ENCODE peak calls at places on chromosomes 11 and 22, in six cellular contexts. G is lower leg skin, D is Daoy, M is T follicular helper cell, L is lower lobe of right lung, B is T-helper 9 cell. P is an unnamed sample.

GRCh38 chr11:109734602-109735001 is 312.6 kb downstream of the C11orf87 start:
- DNase-seq in B (no peak), M (no peak), L (no peak), D (no peak), G (no peak), P (no peak)

GRCh38 chr11:73085189-73085875 is 56.8 kb downstream of the FCHSD2 start:
- DNase-seq in M (no peak), D (no peak), L (no peak), G (no peak), B (no peak), P (no peak)

GRCh38 chr11:78744949-78745348 is 170.3 kb upstream of the NARS2 start:
- DNase-seq in G (no peak), D (no peak), L (no peak), M (no peak), B (no peak), P (no peak)

GRCh38 chr11:47156333-47156732 is 20.3 kb downstream of the ARFGAP2 start:
- DNase-seq in L (no peak), G (no peak), M (no peak), B (no peak), D (no peak), P (no peak)

GRCh38 chr11:65743928-65744698 is 23.5 kb upstream of the RNASEH2C start:
- DNase-seq in D (peak; percentile 40), L (no peak), B (no peak), M (no peak), G (no peak), P (no peak)

GRCh38 chr22:34068011-34068410 is 147.7 kb upstream of the LARGE1 start:
- DNase-seq in D (no peak), G (no peak), M (no peak), B (no peak), L (no peak), P (no peak)

GRCh38 chr11:4050137-4050536 is 44.5 kb upstream of the RRM1 start:
- DNase-seq in D (no peak), G (no peak), L (no peak), M (no peak), B (no peak), P (no peak)

GRCh38 chr11:19980388-19980787 is 179.9 kb downstream of the DBX1 start:
- DNase-seq in G (no peak), B (no peak), L (no peak), M (no peak), D (no peak), P (no peak)

P was measured in CD8-positive, alpha-beta memory T cell.